ENCODE peak calls at places on chromosomes 13 and 19, in ten cellular contexts. One of them, this sample, is unnamed.

GRCh38 chr19:17095141-17095919 is 19.8 kb downstream of the MYO9B start:
- DNase-seq in CD8-positive, alpha-beta T cell: no peak
- DNase-seq in tibial artery: peak
- DNase-seq in WTC11: no peak
- DNase-seq in omental fat pad: no peak
- DNase-seq in AG04450: no peak
- DNase-seq in cardiac muscle cell: peak
- DNase-seq in neural crest cell: no peak
- DNase-seq in lower leg skin: peak
- DNase-seq in foreskin fibroblast: peak
- DNase-seq in this sample: no peak

GRCh38 chr13:33108620-33109019 is 92.4 kb downstream of the KL start:
- DNase-seq in CD8-positive, alpha-beta T cell: no peak
- DNase-seq in tibial artery: no peak
- DNase-seq in WTC11: no peak
- DNase-seq in omental fat pad: no peak
- DNase-seq in AG04450: no peak
- DNase-seq in cardiac muscle cell: peak
- DNase-seq in neural crest cell: no peak
- DNase-seq in lower leg skin: no peak
- DNase-seq in foreskin fibroblast: peak
- DNase-seq in this sample: no peak

GRCh38 chr19:42693760-42694350 is 46.4 kb downstream of the PSG3 start:
- DNase-seq in CD8-positive, alpha-beta T cell: no peak
- DNase-seq in tibial artery: no peak
- DNase-seq in WTC11: peak
- DNase-seq in omental fat pad: no peak
- DNase-seq in AG04450: peak
- DNase-seq in cardiac muscle cell: peak
- DNase-seq in neural crest cell: no peak
- DNase-seq in lower leg skin: no peak
- DNase-seq in foreskin fibroblast: peak
- DNase-seq in this sample: peak

GRCh38 chr13:51270606-51271005 is 48.4 kb downstream of the FAM124A start:
- DNase-seq in CD8-positive, alpha-beta T cell: no peak
- DNase-seq in tibial artery: no peak
- DNase-seq in WTC11: no peak
- DNase-seq in omental fat pad: no peak
- DNase-seq in AG04450: no peak
- DNase-seq in cardiac muscle cell: no peak
- DNase-seq in neural crest cell: no peak
- DNase-seq in lower leg skin: no peak
- DNase-seq in foreskin fibroblast: no peak
- DNase-seq in this sample: no peak

GRCh38 chr13:112719556-112719955 is 29.7 kb downstream of the ATP11A start:
- DNase-seq in CD8-positive, alpha-beta T cell: no peak
- DNase-seq in tibial artery: no peak
- DNase-seq in WTC11: no peak
- DNase-seq in omental fat pad: no peak
- DNase-seq in AG04450: no peak
- DNase-seq in cardiac muscle cell: no peak
- DNase-seq in neural crest cell: no peak
- DNase-seq in lower leg skin: no peak
- DNase-seq in foreskin fibroblast: no peak
- DNase-seq in this sample: no peak

GRCh38 chr13:88919970-88920628 is 1248.9 kb downstream of the SLITRK5 start:
- DNase-seq in CD8-positive, alpha-beta T cell: no peak
- DNase-seq in tibial artery: no peak
- DNase-seq in WTC11: no peak
- DNase-seq in omental fat pad: no peak
- DNase-seq in AG04450: no peak
- DNase-seq in cardiac muscle cell: no peak
- DNase-seq in neural crest cell: no peak
- DNase-seq in lower leg skin: no peak
- DNase-seq in foreskin fibroblast: no peak
- DNase-seq in this sample: no peak

GRCh38 chr13:32733685-32734084 is 147.4 kb downstream of the PDS5B start:
- DNase-seq in CD8-positive, alpha-beta T cell: no peak
- DNase-seq in tibial artery: no peak
- DNase-seq in WTC11: no peak
- DNase-seq in omental fat pad: no peak
- DNase-seq in AG04450: no peak
- DNase-seq in cardiac muscle cell: no peak
- DNase-seq in neural crest cell: no peak
- DNase-seq in lower leg skin: no peak
- DNase-seq in foreskin fibroblast: no peak
- DNase-seq in this sample: no peak

GRCh38 chr19:7229735-7230134 is 64.5 kb downstream of the INSR start:
- DNase-seq in CD8-positive, alpha-beta T cell: no peak
- DNase-seq in tibial artery: no peak
- DNase-seq in WTC11: no peak
- DNase-seq in omental fat pad: no peak
- DNase-seq in AG04450: no peak
- DNase-seq in cardiac muscle cell: no peak
- DNase-seq in neural crest cell: no peak
- DNase-seq in lower leg skin: no peak
- DNase-seq in foreskin fibroblast: no peak
- DNase-seq in this sample: no peak

GRCh38 chr19:7254590-7254989 is 39.6 kb downstream of the INSR start:
- DNase-seq in CD8-positive, alpha-beta T cell: no peak
- DNase-seq in tibial artery: no peak
- DNase-seq in WTC11: no peak
- DNase-seq in omental fat pad: no peak
- DNase-seq in AG04450: no peak
- DNase-seq in cardiac muscle cell: no peak
- DNase-seq in neural crest cell: no peak
- DNase-seq in lower leg skin: no peak
- DNase-seq in foreskin fibroblast: no peak
- DNase-seq in this sample: no peak

GRCh38 chr13:33349314-33349995 is 63.9 kb upstream of the STARD13 start:
- DNase-seq in CD8-positive, alpha-beta T cell: no peak
- DNase-seq in tibial artery: peak
- DNase-seq in WTC11: peak
- DNase-seq in omental fat pad: no peak
- DNase-seq in AG04450: no peak
- DNase-seq in cardiac muscle cell: no peak
- DNase-seq in neural crest cell: no peak
- DNase-seq in lower leg skin: no peak
- DNase-seq in foreskin fibroblast: peak
- DNase-seq in this sample: no peak

GRCh38 chr19:18809149-18809978 is 18.3 kb upstream of the COMP start:
- DNase-seq in CD8-positive, alpha-beta T cell: no peak
- DNase-seq in tibial artery: peak
- DNase-seq in WTC11: no peak
- DNase-seq in omental fat pad: no peak
- DNase-seq in AG04450: peak
- DNase-seq in cardiac muscle cell: peak
- DNase-seq in neural crest cell: no peak
- DNase-seq in lower leg skin: peak
- DNase-seq in foreskin fibroblast: peak
- DNase-seq in this sample: no peak

GRCh38 chr13:75870397-75870801 is 234.3 kb downstream of the LMO7 start:
- DNase-seq in CD8-positive, alpha-beta T cell: no peak
- DNase-seq in tibial artery: peak
- DNase-seq in WTC11: no peak
- DNase-seq in omental fat pad: no peak
- DNase-seq in AG04450: no peak
- DNase-seq in cardiac muscle cell: peak
- DNase-seq in neural crest cell: peak
- DNase-seq in lower leg skin: no peak
- DNase-seq in foreskin fibroblast: peak
- DNase-seq in this sample: peak

GRCh38 chr19:35901055-35901644 is 810 bp upstream of the NFKBID start:
- DNase-seq in CD8-positive, alpha-beta T cell: no peak
- DNase-seq in tibial artery: no peak
- DNase-seq in WTC11: no peak
- DNase-seq in omental fat pad: no peak
- DNase-seq in AG04450: no peak
- DNase-seq in cardiac muscle cell: peak
- DNase-seq in neural crest cell: no peak
- DNase-seq in lower leg skin: no peak
- DNase-seq in foreskin fibroblast: peak
- DNase-seq in this sample: no peak

DNA sequence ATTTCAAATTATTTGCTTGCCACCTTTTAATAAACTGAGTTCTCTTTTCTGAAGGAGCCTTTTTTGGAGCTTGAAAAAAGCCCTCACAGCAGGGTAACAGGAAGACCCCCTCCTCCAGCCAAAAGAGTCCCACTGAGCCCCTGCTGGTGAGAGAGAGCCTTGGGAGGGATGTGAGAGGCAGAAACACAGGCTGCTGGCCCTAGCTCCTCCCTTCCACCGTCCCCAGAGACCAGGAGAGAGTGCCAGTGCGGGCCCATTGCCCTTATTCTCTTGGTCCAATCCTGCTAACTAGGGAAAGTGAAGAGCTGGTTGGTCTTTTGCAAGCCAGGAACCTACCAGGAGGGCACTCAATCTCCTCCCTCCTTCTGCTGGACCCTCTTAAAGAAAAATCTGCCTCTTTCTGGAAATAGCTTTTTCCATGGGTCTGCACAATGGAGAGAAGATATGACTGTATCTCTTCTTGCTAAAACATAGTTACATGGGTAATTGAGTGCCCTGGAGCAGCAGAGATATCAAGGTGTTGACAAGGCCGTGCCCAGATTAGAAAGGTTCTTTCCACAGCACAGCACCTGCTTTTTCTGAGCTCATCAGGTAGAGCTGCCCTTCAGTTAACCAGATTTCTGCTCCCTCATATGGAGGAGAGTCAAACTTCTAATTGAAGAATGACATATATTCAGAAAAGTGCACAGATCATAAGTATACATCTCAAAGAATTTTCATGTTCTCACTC is 113.9 kb downstream of the LRCH1 start:
- DNase-seq in CD8-positive, alpha-beta T cell: no peak
- DNase-seq in tibial artery: no peak
- DNase-seq in WTC11: peak
- DNase-seq in omental fat pad: no peak
- DNase-seq in AG04450: no peak
- DNase-seq in cardiac muscle cell: no peak
- DNase-seq in neural crest cell: no peak
- DNase-seq in lower leg skin: no peak
- DNase-seq in foreskin fibroblast: no peak
- DNase-seq in this sample: no peak
- TF ChIP-seq CTCF in CD8-positive, alpha-beta T cell: no peak
- TF ChIP-seq CTCF in tibial artery: no peak
- TF ChIP-seq CTCF in WTC11: no peak
- TF ChIP-seq CTCF in omental fat pad: no peak
- TF ChIP-seq CTCF in AG04450: no peak
- TF ChIP-seq CTCF in cardiac muscle cell: peak
- TF ChIP-seq CTCF in neural crest cell: no peak
- TF ChIP-seq CTCF in lower leg skin: no peak
- TF ChIP-seq CTCF in foreskin fibroblast: no peak
- TF ChIP-seq CTCF in this sample: no peak

DNA sequence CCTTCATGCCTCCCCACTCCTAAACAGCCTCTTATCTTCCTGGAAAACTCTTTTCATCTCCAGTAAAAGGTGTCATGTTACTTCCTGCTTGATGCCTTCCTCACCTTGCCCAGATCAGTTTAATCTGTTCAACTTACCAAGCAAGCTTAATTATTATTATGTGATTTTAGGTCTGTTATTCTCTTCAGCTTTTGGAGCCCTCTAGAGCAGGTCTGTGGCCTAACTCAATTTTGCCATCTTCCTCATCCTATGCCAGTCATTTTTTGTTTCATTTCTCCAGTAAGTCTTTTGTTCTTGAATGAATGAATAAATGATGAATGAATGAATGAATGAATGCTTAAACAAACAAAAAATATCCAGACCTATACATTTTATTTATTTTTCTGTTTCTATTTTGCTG is 528.3 kb downstream of the DCT start:
- DNase-seq in CD8-positive, alpha-beta T cell: no peak
- DNase-seq in tibial artery: no peak
- DNase-seq in WTC11: no peak
- DNase-seq in omental fat pad: no peak
- DNase-seq in AG04450: no peak
- DNase-seq in cardiac muscle cell: peak
- DNase-seq in neural crest cell: no peak
- DNase-seq in lower leg skin: no peak
- DNase-seq in foreskin fibroblast: peak
- DNase-seq in this sample: no peak
- TF ChIP-seq CTCF in CD8-positive, alpha-beta T cell: no peak
- TF ChIP-seq CTCF in tibial artery: no peak
- TF ChIP-seq CTCF in WTC11: no peak
- TF ChIP-seq CTCF in omental fat pad: no peak
- TF ChIP-seq CTCF in AG04450: peak
- TF ChIP-seq CTCF in cardiac muscle cell: peak
- TF ChIP-seq CTCF in neural crest cell: no peak
- TF ChIP-seq CTCF in lower leg skin: no peak
- TF ChIP-seq CTCF in foreskin fibroblast: peak
- TF ChIP-seq CTCF in this sample: no peak

DNA sequence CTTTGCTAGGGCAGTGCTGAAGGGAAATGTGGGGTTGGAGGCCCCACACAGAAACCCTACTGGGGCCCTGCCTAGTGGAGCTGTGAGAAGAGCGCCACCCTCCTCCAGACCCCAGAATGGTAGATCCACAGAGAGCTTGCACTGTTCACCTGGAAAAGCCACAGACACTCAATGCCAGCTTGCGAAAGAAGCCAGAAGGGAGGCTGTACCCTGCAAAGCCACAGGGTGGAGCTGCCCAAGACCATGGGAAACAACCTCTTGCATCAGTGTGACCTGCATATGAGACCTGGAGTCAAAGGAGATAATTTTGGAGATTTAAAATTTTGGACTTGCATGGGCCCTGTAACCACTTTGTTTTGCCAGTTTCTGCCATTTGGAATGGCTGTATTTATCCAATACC is 615.4 kb upstream of the MIR17HG start:
- DNase-seq in CD8-positive, alpha-beta T cell: no peak
- DNase-seq in tibial artery: no peak
- DNase-seq in WTC11: peak
- DNase-seq in omental fat pad: no peak
- DNase-seq in AG04450: no peak
- DNase-seq in cardiac muscle cell: no peak
- DNase-seq in neural crest cell: no peak
- DNase-seq in lower leg skin: no peak
- DNase-seq in foreskin fibroblast: no peak
- DNase-seq in this sample: no peak
- TF ChIP-seq CTCF in CD8-positive, alpha-beta T cell: no peak
- TF ChIP-seq CTCF in tibial artery: no peak
- TF ChIP-seq CTCF in WTC11: no peak
- TF ChIP-seq CTCF in omental fat pad: no peak
- TF ChIP-seq CTCF in AG04450: no peak
- TF ChIP-seq CTCF in cardiac muscle cell: no peak
- TF ChIP-seq CTCF in neural crest cell: no peak
- TF ChIP-seq CTCF in lower leg skin: no peak
- TF ChIP-seq CTCF in foreskin fibroblast: no peak
- TF ChIP-seq CTCF in this sample: no peak

GRCh38 chr13:101728021-101728420 is 275.5 kb downstream of the ITGBL1 start:
- DNase-seq in CD8-positive, alpha-beta T cell: no peak
- DNase-seq in tibial artery: no peak
- DNase-seq in WTC11: no peak
- DNase-seq in omental fat pad: no peak
- DNase-seq in AG04450: no peak
- DNase-seq in cardiac muscle cell: no peak
- DNase-seq in neural crest cell: no peak
- DNase-seq in lower leg skin: no peak
- DNase-seq in foreskin fibroblast: no peak
- DNase-seq in this sample: no peak
- TF ChIP-seq CTCF in CD8-positive, alpha-beta T cell: no peak
- TF ChIP-seq CTCF in tibial artery: no peak
- TF ChIP-seq CTCF in WTC11: no peak
- TF ChIP-seq CTCF in omental fat pad: no peak
- TF ChIP-seq CTCF in AG04450: no peak
- TF ChIP-seq CTCF in cardiac muscle cell: no peak
- TF ChIP-seq CTCF in neural crest cell: no peak
- TF ChIP-seq CTCF in lower leg skin: no peak
- TF ChIP-seq CTCF in foreskin fibroblast: no peak
- TF ChIP-seq CTCF in this sample: no peak

GRCh38 chr19:12521996-12522395 is 29.3 kb downstream of the ZNF564 start:
- DNase-seq in CD8-positive, alpha-beta T cell: no peak
- DNase-seq in tibial artery: no peak
- DNase-seq in WTC11: peak
- DNase-seq in omental fat pad: no peak
- DNase-seq in AG04450: no peak
- DNase-seq in cardiac muscle cell: no peak
- DNase-seq in neural crest cell: no peak
- DNase-seq in lower leg skin: no peak
- DNase-seq in foreskin fibroblast: no peak
- DNase-seq in this sample: no peak
- TF ChIP-seq CTCF in CD8-positive, alpha-beta T cell: no peak
- TF ChIP-seq CTCF in tibial artery: no peak
- TF ChIP-seq CTCF in WTC11: no peak
- TF ChIP-seq CTCF in omental fat pad: no peak
- TF ChIP-seq CTCF in AG04450: no peak
- TF ChIP-seq CTCF in cardiac muscle cell: no peak
- TF ChIP-seq CTCF in neural crest cell: peak
- TF ChIP-seq CTCF in lower leg skin: no peak
- TF ChIP-seq CTCF in foreskin fibroblast: no peak
- TF ChIP-seq CTCF in this sample: no peak